ENCODE peak calls at places on chromosomes 13 and 19, in five cellular contexts. One of them, this sample, is unnamed.

GRCh38 chr19:29696045-29696682 is 18.9 kb downstream of the C19orf12 start:
- DNase-seq in CD8-positive, alpha-beta T cell: no peak
- DNase-seq in nephron progenitor cell: no peak
- DNase-seq in fibroblast of the aortic adventitia: no peak
- DNase-seq in B cell: peak; percentile 30
- DNase-seq in this sample: no peak

GRCh38 chr13:24149306-24150032 is 11.1 kb upstream of the SPATA13 start:
- DNase-seq in CD8-positive, alpha-beta T cell: no peak
- DNase-seq in nephron progenitor cell: no peak
- DNase-seq in fibroblast of the aortic adventitia: peak; percentile 19
- DNase-seq in B cell: no peak
- DNase-seq in this sample: no peak

GRCh38 chr19:14118165-14119051 is 846 bp upstream of the PRKACA start:
- DNase-seq in CD8-positive, alpha-beta T cell: peak; percentile 49
- DNase-seq in nephron progenitor cell: no peak
- DNase-seq in fibroblast of the aortic adventitia: peak; percentile 76
- DNase-seq in B cell: peak; percentile 65
- DNase-seq in this sample: peak; percentile 89

GRCh38 chr13:113060557-113061270 is 44.9 kb upstream of the F7 start:
- DNase-seq in CD8-positive, alpha-beta T cell: no peak
- DNase-seq in nephron progenitor cell: no peak
- DNase-seq in fibroblast of the aortic adventitia: no peak
- DNase-seq in B cell: no peak
- DNase-seq in this sample: no peak

GRCh38 chr19:1167687-1168561 is 6.1 kb downstream of the SBNO2 start:
- DNase-seq in CD8-positive, alpha-beta T cell: no peak
- DNase-seq in nephron progenitor cell: no peak
- DNase-seq in fibroblast of the aortic adventitia: no peak
- DNase-seq in B cell: no peak
- DNase-seq in this sample: no peak

GRCh38 chr13:44969858-44970484 is 19.3 kb downstream of the NUFIP1 start:
- DNase-seq in CD8-positive, alpha-beta T cell: no peak
- DNase-seq in nephron progenitor cell: peak; percentile 15
- DNase-seq in fibroblast of the aortic adventitia: peak; percentile 82
- DNase-seq in B cell: peak; percentile 14
- DNase-seq in this sample: peak; percentile 79

GRCh38 chr19:778910-779653 is 18.2 kb upstream of the PTBP1 start:
- DNase-seq in CD8-positive, alpha-beta T cell: no peak
- DNase-seq in nephron progenitor cell: no peak
- DNase-seq in fibroblast of the aortic adventitia: peak; percentile 96
- DNase-seq in B cell: no peak
- DNase-seq in this sample: peak; percentile 96

GRCh38 chr13:113417008-113417735 is 36.1 kb downstream of the ADPRHL1 start:
- DNase-seq in CD8-positive, alpha-beta T cell: no peak
- DNase-seq in nephron progenitor cell: no peak
- DNase-seq in fibroblast of the aortic adventitia: no peak
- DNase-seq in B cell: no peak
- DNase-seq in this sample: no peak

GRCh38 chr19:6891761-6892385 is 4.5 kb downstream of the ADGRE1 start:
- DNase-seq in CD8-positive, alpha-beta T cell: no peak
- DNase-seq in nephron progenitor cell: no peak
- DNase-seq in fibroblast of the aortic adventitia: no peak
- DNase-seq in B cell: no peak
- DNase-seq in this sample: no peak

GRCh38 chr19:8097681-8098567 is 45.4 kb downstream of the CCL25 start:
- DNase-seq in CD8-positive, alpha-beta T cell: no peak
- DNase-seq in nephron progenitor cell: no peak
- DNase-seq in fibroblast of the aortic adventitia: no peak
- DNase-seq in B cell: no peak
- DNase-seq in this sample: no peak

GRCh38 chr19:48121909-48122371 is 11.3 kb upstream of the PLA2G4C start:
- DNase-seq in CD8-positive, alpha-beta T cell: no peak
- DNase-seq in nephron progenitor cell: no peak
- DNase-seq in fibroblast of the aortic adventitia: no peak
- DNase-seq in B cell: peak; percentile 54
- DNase-seq in this sample: peak; percentile 74

GRCh38 chr19:34963531-34964406 is at the start of gene ZNF792:
- DNase-seq in CD8-positive, alpha-beta T cell: peak; percentile 43
- DNase-seq in nephron progenitor cell: peak; percentile 79
- DNase-seq in fibroblast of the aortic adventitia: peak; percentile 25
- DNase-seq in B cell: peak; percentile 58
- DNase-seq in this sample: peak; percentile 41

GRCh38 chr19:19597809-19598306 is 20.6 kb downstream of the PBX4 start:
- DNase-seq in CD8-positive, alpha-beta T cell: peak; percentile 53
- DNase-seq in nephron progenitor cell: no peak
- DNase-seq in fibroblast of the aortic adventitia: no peak
- DNase-seq in B cell: peak; percentile 66
- DNase-seq in this sample: no peak

GRCh38 chr13:24923305-24923640 is 159.3 kb downstream of the RNF17 start:
- DNase-seq in CD8-positive, alpha-beta T cell: no peak
- DNase-seq in nephron progenitor cell: no peak
- DNase-seq in fibroblast of the aortic adventitia: peak; percentile 92
- DNase-seq in B cell: peak; percentile 70
- DNase-seq in this sample: peak; percentile 66

GRCh38 chr19:1360818-1361461 is 22.8 kb upstream of the NDUFS7 start:
- DNase-seq in CD8-positive, alpha-beta T cell: no peak
- DNase-seq in nephron progenitor cell: peak; percentile 67
- DNase-seq in fibroblast of the aortic adventitia: peak; percentile 85
- DNase-seq in B cell: no peak
- DNase-seq in this sample: peak; percentile 93

GRCh38 chr13:100987993-100988392 is 313.4 kb upstream of the TMTC4 start:
- DNase-seq in CD8-positive, alpha-beta T cell: no peak
- DNase-seq in nephron progenitor cell: no peak
- DNase-seq in fibroblast of the aortic adventitia: peak; percentile 62
- DNase-seq in B cell: no peak
- DNase-seq in this sample: peak; percentile 19

GRCh38 chr19:17933414-17934129 is 757 bp downstream of the CCDC124 start:
- DNase-seq in CD8-positive, alpha-beta T cell: no peak
- DNase-seq in nephron progenitor cell: no peak
- DNase-seq in fibroblast of the aortic adventitia: peak; percentile 23
- DNase-seq in B cell: no peak
- DNase-seq in this sample: peak; percentile 37

GRCh38 chr19:47309608-47310007 is at the start of gene C5AR1:
- DNase-seq in CD8-positive, alpha-beta T cell: no peak
- DNase-seq in nephron progenitor cell: no peak
- DNase-seq in fibroblast of the aortic adventitia: no peak
- DNase-seq in B cell: no peak
- DNase-seq in this sample: no peak

GRCh38 chr19:21569497-21569870 is 64.1 kb downstream of the ZNF429 start:
- DNase-seq in CD8-positive, alpha-beta T cell: peak; percentile 34
- DNase-seq in nephron progenitor cell: no peak
- DNase-seq in fibroblast of the aortic adventitia: no peak
- DNase-seq in B cell: peak; percentile 78
- DNase-seq in this sample: peak; percentile 28

GRCh38 chr13:77918391-77919261 is at the start of gene EDNRB:
- DNase-seq in CD8-positive, alpha-beta T cell: no peak
- DNase-seq in nephron progenitor cell: peak; percentile 29
- DNase-seq in fibroblast of the aortic adventitia: peak; percentile 41
- DNase-seq in B cell: peak; percentile 2
- DNase-seq in this sample: peak; percentile 28

GRCh38 chr13:28438067-28438466 is 56.9 kb downstream of the FLT1 start:
- DNase-seq in CD8-positive, alpha-beta T cell: no peak
- DNase-seq in nephron progenitor cell: no peak
- DNase-seq in fibroblast of the aortic adventitia: no peak
- DNase-seq in B cell: no peak
- DNase-seq in this sample: no peak

GRCh38 chr13:99657848-99658265 is 156.6 kb downstream of the TM9SF2 start:
- DNase-seq in CD8-positive, alpha-beta T cell: peak; percentile 31
- DNase-seq in nephron progenitor cell: peak; percentile 52
- DNase-seq in fibroblast of the aortic adventitia: peak; percentile 5
- DNase-seq in B cell: peak; percentile 37
- DNase-seq in this sample: peak; percentile 9

GRCh38 chr13:95924389-95924994 is 128.7 kb downstream of the UGGT2 start:
- DNase-seq in CD8-positive, alpha-beta T cell: no peak
- DNase-seq in nephron progenitor cell: no peak
- DNase-seq in fibroblast of the aortic adventitia: peak; percentile 80
- DNase-seq in B cell: no peak
- DNase-seq in this sample: peak; percentile 84

GRCh38 chr13:75405976-75406703 is 75.8 kb downstream of the TBC1D4 start:
- DNase-seq in CD8-positive, alpha-beta T cell: no peak
- DNase-seq in nephron progenitor cell: no peak
- DNase-seq in fibroblast of the aortic adventitia: peak; percentile 55
- DNase-seq in B cell: no peak
- DNase-seq in this sample: peak; percentile 17

GRCh38 chr13:79346300-79346914 is 59.6 kb downstream of the RBM26 start:
- DNase-seq in CD8-positive, alpha-beta T cell: no peak
- DNase-seq in nephron progenitor cell: no peak
- DNase-seq in fibroblast of the aortic adventitia: no peak
- DNase-seq in B cell: no peak
- DNase-seq in this sample: no peak

GRCh38 chr13:26473571-26474230 is 83.8 kb upstream of the WASF3 start:
- DNase-seq in CD8-positive, alpha-beta T cell: no peak
- DNase-seq in nephron progenitor cell: no peak
- DNase-seq in fibroblast of the aortic adventitia: peak; percentile 28
- DNase-seq in B cell: no peak
- DNase-seq in this sample: no peak

GRCh38 chr19:48635966-48636858 is 967 bp downstream of the DBP start:
- DNase-seq in CD8-positive, alpha-beta T cell: no peak
- DNase-seq in nephron progenitor cell: no peak
- DNase-seq in fibroblast of the aortic adventitia: no peak
- DNase-seq in B cell: peak; percentile 53
- DNase-seq in this sample: no peak

GRCh38 chr13:31441804-31442487 is 242.2 kb downstream of the B3GLCT start:
- DNase-seq in CD8-positive, alpha-beta T cell: no peak
- DNase-seq in nephron progenitor cell: no peak
- DNase-seq in fibroblast of the aortic adventitia: no peak
- DNase-seq in B cell: no peak
- DNase-seq in this sample: peak; percentile 29

GRCh38 chr19:5987077-5987818 is 9.3 kb upstream of the RANBP3 start:
- DNase-seq in CD8-positive, alpha-beta T cell: peak; percentile 79
- DNase-seq in nephron progenitor cell: peak; percentile 87
- DNase-seq in fibroblast of the aortic adventitia: peak; percentile 88
- DNase-seq in B cell: peak; percentile 77
- DNase-seq in this sample: peak; percentile 48

GRCh38 chr13:32917504-32917903 is 98.7 kb upstream of the KL start:
- DNase-seq in CD8-positive, alpha-beta T cell: no peak
- DNase-seq in nephron progenitor cell: no peak
- DNase-seq in fibroblast of the aortic adventitia: peak; percentile 49
- DNase-seq in B cell: no peak
- DNase-seq in this sample: no peak

GRCh38 chr13:28558126-28558525 is 63.2 kb upstream of the FLT1 start:
- DNase-seq in CD8-positive, alpha-beta T cell: no peak
- DNase-seq in nephron progenitor cell: no peak
- DNase-seq in fibroblast of the aortic adventitia: peak; percentile 93
- DNase-seq in B cell: no peak
- DNase-seq in this sample: peak; percentile 94

GRCh38 chr19:46147791-46148288 is at the start of gene IGFL2:
- DNase-seq in CD8-positive, alpha-beta T cell: no peak
- DNase-seq in nephron progenitor cell: no peak
- DNase-seq in fibroblast of the aortic adventitia: peak; percentile 39
- DNase-seq in B cell: no peak
- DNase-seq in this sample: no peak

GRCh38 chr19:28466107-28467045 is 746.6 kb downstream of the UQCRFS1 start:
- DNase-seq in CD8-positive, alpha-beta T cell: peak; percentile 70
- DNase-seq in nephron progenitor cell: peak; percentile 84
- DNase-seq in fibroblast of the aortic adventitia: peak; percentile 77
- DNase-seq in B cell: peak; percentile 68
- DNase-seq in this sample: peak; percentile 63

GRCh38 chr19:33278403-33279269 is 23.7 kb downstream of the CEBPA start:
- DNase-seq in CD8-positive, alpha-beta T cell: no peak
- DNase-seq in nephron progenitor cell: no peak
- DNase-seq in fibroblast of the aortic adventitia: no peak
- DNase-seq in B cell: no peak
- DNase-seq in this sample: no peak

GRCh38 chr13:38872693-38873092 is 117.9 kb downstream of the STOML3 start:
- DNase-seq in CD8-positive, alpha-beta T cell: peak; percentile 29
- DNase-seq in nephron progenitor cell: peak; percentile 68
- DNase-seq in fibroblast of the aortic adventitia: peak; percentile 22
- DNase-seq in B cell: peak; percentile 36
- DNase-seq in this sample: no peak
- TF ChIP-seq CTCF in CD8-positive, alpha-beta T cell: peak; percentile 38
- TF ChIP-seq CTCF in nephron progenitor cell: peak; percentile 83
- TF ChIP-seq CTCF in fibroblast of the aortic adventitia: peak; percentile 41
- TF ChIP-seq CTCF in B cell: peak; percentile 66
- TF ChIP-seq CTCF in this sample: peak; percentile 30

GRCh38 chr13:66543780-66544179 is 686.4 kb downstream of the PCDH9 start:
- DNase-seq in CD8-positive, alpha-beta T cell: no peak
- DNase-seq in nephron progenitor cell: no peak
- DNase-seq in fibroblast of the aortic adventitia: no peak
- DNase-seq in B cell: no peak
- DNase-seq in this sample: no peak
- TF ChIP-seq CTCF in CD8-positive, alpha-beta T cell: no peak
- TF ChIP-seq CTCF in nephron progenitor cell: no peak
- TF ChIP-seq CTCF in fibroblast of the aortic adventitia: peak; percentile 1
- TF ChIP-seq CTCF in B cell: no peak
- TF ChIP-seq CTCF in this sample: no peak

DNA sequence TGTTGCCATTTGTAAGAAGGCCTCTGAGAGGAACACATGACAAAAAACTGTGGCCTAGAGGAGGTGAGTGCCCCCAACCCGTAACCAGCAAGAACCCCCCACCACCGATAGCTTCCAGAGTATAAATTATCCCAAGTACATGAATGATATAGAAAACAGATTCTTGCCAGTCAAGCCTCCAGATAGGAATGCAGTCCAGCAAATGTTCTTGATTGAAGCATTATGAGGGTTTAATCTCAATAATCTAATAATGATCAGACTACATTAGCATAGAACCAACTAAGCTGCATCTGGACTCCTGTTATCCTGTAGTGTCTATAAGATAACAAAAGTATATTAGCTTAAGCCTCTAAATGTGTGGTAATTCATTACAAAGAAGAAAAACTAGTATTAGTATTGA is 908.9 kb upstream of the ATXN8OS start:
- DNase-seq in CD8-positive, alpha-beta T cell: no peak
- DNase-seq in nephron progenitor cell: no peak
- DNase-seq in fibroblast of the aortic adventitia: no peak
- DNase-seq in B cell: no peak
- DNase-seq in this sample: no peak
- TF ChIP-seq CTCF in CD8-positive, alpha-beta T cell: no peak
- TF ChIP-seq CTCF in nephron progenitor cell: no peak
- TF ChIP-seq CTCF in fibroblast of the aortic adventitia: no peak
- TF ChIP-seq CTCF in B cell: no peak
- TF ChIP-seq CTCF in this sample: no peak

GRCh38 chr19:58451358-58452101 is at the start of gene ZNF324B:
- DNase-seq in CD8-positive, alpha-beta T cell: peak; percentile 96
- DNase-seq in nephron progenitor cell: peak; percentile 97
- DNase-seq in fibroblast of the aortic adventitia: peak; percentile 91
- DNase-seq in B cell: peak; percentile 97
- DNase-seq in this sample: peak; percentile 98
- TF ChIP-seq CTCF in CD8-positive, alpha-beta T cell: no peak
- TF ChIP-seq CTCF in nephron progenitor cell: no peak
- TF ChIP-seq CTCF in fibroblast of the aortic adventitia: no peak
- TF ChIP-seq CTCF in B cell: no peak
- TF ChIP-seq CTCF in this sample: no peak

DNA sequence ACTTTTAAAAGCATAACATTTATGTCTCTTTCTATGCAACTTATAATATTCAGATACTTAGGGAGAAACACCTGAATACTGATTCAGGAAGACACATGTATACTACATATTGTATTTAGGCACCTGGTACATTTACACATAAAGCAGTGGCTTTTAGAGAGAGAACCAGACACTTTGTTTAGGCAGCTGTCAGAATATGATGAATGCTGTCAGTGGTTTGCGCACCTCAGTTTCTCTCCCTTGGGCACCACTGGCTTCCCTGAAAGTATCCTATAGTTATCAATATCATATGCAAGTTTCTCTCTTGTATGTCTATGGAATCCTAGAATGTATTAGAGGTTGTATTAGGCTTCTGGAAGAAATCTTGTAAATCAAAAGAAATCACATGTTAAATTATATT is 426.3 kb downstream of the GPC6 start:
- DNase-seq in CD8-positive, alpha-beta T cell: no peak
- DNase-seq in nephron progenitor cell: no peak
- DNase-seq in fibroblast of the aortic adventitia: no peak
- DNase-seq in B cell: no peak
- DNase-seq in this sample: no peak
- TF ChIP-seq CTCF in CD8-positive, alpha-beta T cell: no peak
- TF ChIP-seq CTCF in nephron progenitor cell: no peak
- TF ChIP-seq CTCF in fibroblast of the aortic adventitia: no peak
- TF ChIP-seq CTCF in B cell: no peak
- TF ChIP-seq CTCF in this sample: no peak

This sample was measured in foreskin fibroblast.